ENCODE peak calls at places on chromosomes 4 and X, in nine cellular contexts. One of them, this sample, is unnamed.

GRCh38 chrX:125953769-125954168 is 212.3 kb downstream of the DCAF12L2 start:
- DNase-seq in HCT116: no peak
- DNase-seq in pancreas: no peak
- DNase-seq in kidney epithelial cell: no peak
- DNase-seq in fibroblast of mammary gland: no peak
- DNase-seq in lung: no peak
- DNase-seq in brain microvascular endothelial cell: no peak
- DNase-seq in A549: no peak
- DNase-seq in astrocyte of the spinal cord: no peak
- DNase-seq in this sample: no peak

GRCh38 chrX:47543496-47543895 is 17.5 kb upstream of the ARAF start:
- DNase-seq in HCT116: no peak
- DNase-seq in pancreas: no peak
- DNase-seq in kidney epithelial cell: no peak
- DNase-seq in fibroblast of mammary gland: no peak
- DNase-seq in lung: no peak
- DNase-seq in brain microvascular endothelial cell: no peak
- DNase-seq in A549: no peak
- DNase-seq in astrocyte of the spinal cord: no peak
- DNase-seq in this sample: no peak

GRCh38 chrX:28133763-28134162 is 152.5 kb upstream of the DCAF8L1 start:
- DNase-seq in HCT116: no peak
- DNase-seq in pancreas: no peak
- DNase-seq in kidney epithelial cell: no peak
- DNase-seq in fibroblast of mammary gland: no peak
- DNase-seq in lung: no peak
- DNase-seq in brain microvascular endothelial cell: no peak
- DNase-seq in A549: no peak
- DNase-seq in astrocyte of the spinal cord: no peak
- DNase-seq in this sample: no peak

GRCh38 chr4:178275671-178276360 is 833.6 kb upstream of the AGA start:
- DNase-seq in HCT116: no peak
- DNase-seq in pancreas: no peak
- DNase-seq in kidney epithelial cell: no peak
- DNase-seq in fibroblast of mammary gland: no peak
- DNase-seq in lung: no peak
- DNase-seq in brain microvascular endothelial cell: no peak
- DNase-seq in A549: no peak
- DNase-seq in astrocyte of the spinal cord: no peak
- DNase-seq in this sample: no peak

GRCh38 chr4:92387459-92388069 is 83.8 kb downstream of the GRID2 start:
- DNase-seq in HCT116: peak
- DNase-seq in pancreas: peak
- DNase-seq in kidney epithelial cell: peak
- DNase-seq in fibroblast of mammary gland: peak
- DNase-seq in lung: no peak
- DNase-seq in brain microvascular endothelial cell: peak
- DNase-seq in A549: peak
- DNase-seq in astrocyte of the spinal cord: peak
- DNase-seq in this sample: peak

GRCh38 chr4:121696641-121697461 is at the start of gene ANXA5:
- DNase-seq in HCT116: peak
- DNase-seq in pancreas: peak
- DNase-seq in kidney epithelial cell: peak
- DNase-seq in fibroblast of mammary gland: peak
- DNase-seq in lung: peak
- DNase-seq in brain microvascular endothelial cell: peak
- DNase-seq in A549: peak
- DNase-seq in astrocyte of the spinal cord: peak
- DNase-seq in this sample: peak

GRCh38 chrX:48461830-48462229 is 8.2 kb downstream of the SLC38A5 start:
- DNase-seq in HCT116: no peak
- DNase-seq in pancreas: no peak
- DNase-seq in kidney epithelial cell: no peak
- DNase-seq in fibroblast of mammary gland: peak
- DNase-seq in lung: no peak
- DNase-seq in brain microvascular endothelial cell: no peak
- DNase-seq in A549: no peak
- DNase-seq in astrocyte of the spinal cord: no peak
- DNase-seq in this sample: no peak

GRCh38 chr4:70651864-70652506 is 14.3 kb downstream of the JCHAIN start:
- DNase-seq in HCT116: peak
- DNase-seq in pancreas: no peak
- DNase-seq in kidney epithelial cell: no peak
- DNase-seq in fibroblast of mammary gland: peak
- DNase-seq in lung: no peak
- DNase-seq in brain microvascular endothelial cell: no peak
- DNase-seq in A549: peak
- DNase-seq in astrocyte of the spinal cord: peak
- DNase-seq in this sample: no peak

GRCh38 chrX:111914398-111915092 is 38.6 kb downstream of the TRPC5OS start:
- DNase-seq in HCT116: no peak
- DNase-seq in pancreas: no peak
- DNase-seq in kidney epithelial cell: no peak
- DNase-seq in fibroblast of mammary gland: peak
- DNase-seq in lung: no peak
- DNase-seq in brain microvascular endothelial cell: no peak
- DNase-seq in A549: no peak
- DNase-seq in astrocyte of the spinal cord: no peak
- DNase-seq in this sample: no peak

GRCh38 chr4:142824368-142824767 is 21.7 kb downstream of the INPP4B start:
- DNase-seq in HCT116: no peak
- DNase-seq in pancreas: no peak
- DNase-seq in kidney epithelial cell: no peak
- DNase-seq in fibroblast of mammary gland: peak
- DNase-seq in lung: no peak
- DNase-seq in brain microvascular endothelial cell: peak
- DNase-seq in A549: no peak
- DNase-seq in astrocyte of the spinal cord: peak
- DNase-seq in this sample: no peak

GRCh38 chrX:147699061-147699460 is 212.7 kb upstream of the FMR1 start:
- DNase-seq in HCT116: no peak
- DNase-seq in pancreas: no peak
- DNase-seq in kidney epithelial cell: no peak
- DNase-seq in fibroblast of mammary gland: no peak
- DNase-seq in lung: no peak
- DNase-seq in brain microvascular endothelial cell: no peak
- DNase-seq in A549: no peak
- DNase-seq in astrocyte of the spinal cord: no peak
- DNase-seq in this sample: no peak

GRCh38 chr4:123976875-123977274 is 580.3 kb downstream of the SPRY1 start:
- DNase-seq in HCT116: no peak
- DNase-seq in pancreas: no peak
- DNase-seq in kidney epithelial cell: no peak
- DNase-seq in fibroblast of mammary gland: no peak
- DNase-seq in lung: no peak
- DNase-seq in brain microvascular endothelial cell: no peak
- DNase-seq in A549: no peak
- DNase-seq in astrocyte of the spinal cord: no peak
- DNase-seq in this sample: no peak

GRCh38 chr4:54941994-54942552 is 183.3 kb downstream of the KDR start:
- DNase-seq in HCT116: no peak
- DNase-seq in pancreas: no peak
- DNase-seq in kidney epithelial cell: no peak
- DNase-seq in fibroblast of mammary gland: no peak
- DNase-seq in lung: no peak
- DNase-seq in brain microvascular endothelial cell: no peak
- DNase-seq in A549: no peak
- DNase-seq in astrocyte of the spinal cord: no peak
- DNase-seq in this sample: no peak

GRCh38 chr4:189823611-189824010 is 117.1 kb upstream of the FRG1 start:
- DNase-seq in HCT116: no peak
- DNase-seq in pancreas: no peak
- DNase-seq in kidney epithelial cell: no peak
- DNase-seq in fibroblast of mammary gland: no peak
- DNase-seq in lung: no peak
- DNase-seq in brain microvascular endothelial cell: no peak
- DNase-seq in A549: no peak
- DNase-seq in astrocyte of the spinal cord: no peak
- DNase-seq in this sample: no peak

GRCh38 chrX:69109706-69110635 is 55.3 kb downstream of the PJA1 start:
- DNase-seq in HCT116: peak
- DNase-seq in pancreas: no peak
- DNase-seq in kidney epithelial cell: no peak
- DNase-seq in fibroblast of mammary gland: peak
- DNase-seq in lung: no peak
- DNase-seq in brain microvascular endothelial cell: peak
- DNase-seq in A549: peak
- DNase-seq in astrocyte of the spinal cord: peak
- DNase-seq in this sample: no peak

GRCh38 chrX:140933874-140934655 is 68.3 kb upstream of the SPANXB1 start:
- DNase-seq in HCT116: no peak
- DNase-seq in pancreas: no peak
- DNase-seq in kidney epithelial cell: no peak
- DNase-seq in fibroblast of mammary gland: no peak
- DNase-seq in lung: no peak
- DNase-seq in brain microvascular endothelial cell: no peak
- DNase-seq in A549: no peak
- DNase-seq in astrocyte of the spinal cord: no peak
- DNase-seq in this sample: no peak

GRCh38 chrX:148871422-148872152 is 371.2 kb downstream of the AFF2 start:
- DNase-seq in HCT116: no peak
- DNase-seq in pancreas: no peak
- DNase-seq in kidney epithelial cell: peak
- DNase-seq in fibroblast of mammary gland: peak
- DNase-seq in lung: no peak
- DNase-seq in brain microvascular endothelial cell: peak
- DNase-seq in A549: no peak
- DNase-seq in astrocyte of the spinal cord: peak
- DNase-seq in this sample: no peak

GRCh38 chr4:6972375-6972650 is 62.7 kb downstream of the TBC1D14 start:
- DNase-seq in HCT116: no peak
- DNase-seq in pancreas: no peak
- DNase-seq in kidney epithelial cell: no peak
- DNase-seq in fibroblast of mammary gland: no peak
- DNase-seq in lung: no peak
- DNase-seq in brain microvascular endothelial cell: no peak
- DNase-seq in A549: no peak
- DNase-seq in astrocyte of the spinal cord: no peak
- DNase-seq in this sample: no peak

GRCh38 chr4:98517444-98518021 is 140.9 kb downstream of the TSPAN5 start:
- DNase-seq in HCT116: no peak
- DNase-seq in pancreas: no peak
- DNase-seq in kidney epithelial cell: no peak
- DNase-seq in fibroblast of mammary gland: peak
- DNase-seq in lung: no peak
- DNase-seq in brain microvascular endothelial cell: peak
- DNase-seq in A549: no peak
- DNase-seq in astrocyte of the spinal cord: no peak
- DNase-seq in this sample: no peak

GRCh38 chrX:50470103-50471031 is at the start of gene DGKK:
- DNase-seq in HCT116: no peak
- DNase-seq in pancreas: no peak
- DNase-seq in kidney epithelial cell: no peak
- DNase-seq in fibroblast of mammary gland: no peak
- DNase-seq in lung: no peak
- DNase-seq in brain microvascular endothelial cell: no peak
- DNase-seq in A549: no peak
- DNase-seq in astrocyte of the spinal cord: no peak
- DNase-seq in this sample: peak

GRCh38 chrX:50471390-50471789 is 765 bp upstream of the DGKK start:
- DNase-seq in HCT116: no peak
- DNase-seq in pancreas: no peak
- DNase-seq in kidney epithelial cell: no peak
- DNase-seq in fibroblast of mammary gland: no peak
- DNase-seq in lung: no peak
- DNase-seq in brain microvascular endothelial cell: no peak
- DNase-seq in A549: no peak
- DNase-seq in astrocyte of the spinal cord: no peak
- DNase-seq in this sample: no peak

DNA sequence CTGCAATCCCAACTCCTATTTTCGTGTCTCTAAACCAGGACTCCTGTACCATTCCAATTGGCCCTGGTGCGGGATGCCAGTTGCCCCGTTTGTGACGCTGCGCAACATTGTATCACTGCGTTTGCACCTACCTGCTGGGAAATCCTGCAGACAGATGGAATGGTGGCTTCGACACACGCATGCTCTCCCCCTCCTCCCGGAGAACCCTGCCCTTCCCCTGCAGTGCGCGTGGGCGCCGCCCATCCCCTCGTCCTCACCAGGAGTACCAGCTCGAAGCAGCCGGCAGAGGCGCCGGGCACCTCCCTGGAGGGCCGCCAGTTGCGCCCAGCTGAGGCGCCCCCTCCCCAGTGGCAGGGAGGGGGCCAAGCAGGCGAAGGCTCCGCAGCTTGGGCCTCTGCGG is 1.4 kb downstream of the DGKK start:
- DNase-seq in HCT116: no peak
- DNase-seq in pancreas: no peak
- DNase-seq in kidney epithelial cell: no peak
- DNase-seq in fibroblast of mammary gland: no peak
- DNase-seq in lung: no peak
- DNase-seq in brain microvascular endothelial cell: no peak
- DNase-seq in A549: no peak
- DNase-seq in astrocyte of the spinal cord: no peak
- DNase-seq in this sample: no peak
- TF ChIP-seq CTCF in HCT116: no peak
- TF ChIP-seq CTCF in pancreas: no peak
- TF ChIP-seq CTCF in kidney epithelial cell: no peak
- TF ChIP-seq CTCF in fibroblast of mammary gland: no peak
- TF ChIP-seq CTCF in lung: no peak
- TF ChIP-seq CTCF in brain microvascular endothelial cell: no peak
- TF ChIP-seq CTCF in A549: no peak
- TF ChIP-seq CTCF in astrocyte of the spinal cord: no peak
- TF ChIP-seq CTCF in this sample: no peak

GRCh38 chr4:99617374-99617773 is 40.3 kb downstream of the C4orf54 start:
- DNase-seq in HCT116: no peak
- DNase-seq in pancreas: no peak
- DNase-seq in kidney epithelial cell: no peak
- DNase-seq in fibroblast of mammary gland: peak
- DNase-seq in lung: no peak
- DNase-seq in brain microvascular endothelial cell: no peak
- DNase-seq in A549: no peak
- DNase-seq in astrocyte of the spinal cord: no peak
- DNase-seq in this sample: no peak
- TF ChIP-seq CTCF in HCT116: no peak
- TF ChIP-seq CTCF in pancreas: peak
- TF ChIP-seq CTCF in kidney epithelial cell: no peak
- TF ChIP-seq CTCF in fibroblast of mammary gland: no peak
- TF ChIP-seq CTCF in lung: no peak
- TF ChIP-seq CTCF in brain microvascular endothelial cell: no peak
- TF ChIP-seq CTCF in A549: no peak
- TF ChIP-seq CTCF in astrocyte of the spinal cord: no peak
- TF ChIP-seq CTCF in this sample: no peak

GRCh38 chr4:148029781-148030180 is 297.9 kb downstream of the ARHGAP10 start:
- DNase-seq in HCT116: no peak
- DNase-seq in pancreas: no peak
- DNase-seq in kidney epithelial cell: no peak
- DNase-seq in fibroblast of mammary gland: no peak
- DNase-seq in lung: no peak
- DNase-seq in brain microvascular endothelial cell: no peak
- DNase-seq in A549: no peak
- DNase-seq in astrocyte of the spinal cord: no peak
- DNase-seq in this sample: no peak
- TF ChIP-seq CTCF in HCT116: no peak
- TF ChIP-seq CTCF in pancreas: no peak
- TF ChIP-seq CTCF in kidney epithelial cell: no peak
- TF ChIP-seq CTCF in fibroblast of mammary gland: no peak
- TF ChIP-seq CTCF in lung: no peak
- TF ChIP-seq CTCF in brain microvascular endothelial cell: no peak
- TF ChIP-seq CTCF in A549: no peak
- TF ChIP-seq CTCF in astrocyte of the spinal cord: no peak
- TF ChIP-seq CTCF in this sample: no peak

GRCh38 chrX:121323337-121323736 is 275.9 kb downstream of the GLUD2 start:
- DNase-seq in HCT116: no peak
- DNase-seq in pancreas: no peak
- DNase-seq in kidney epithelial cell: no peak
- DNase-seq in fibroblast of mammary gland: no peak
- DNase-seq in lung: no peak
- DNase-seq in brain microvascular endothelial cell: no peak
- DNase-seq in A549: no peak
- DNase-seq in astrocyte of the spinal cord: no peak
- DNase-seq in this sample: no peak

GRCh38 chrX:121322159-121322558 is 274.7 kb downstream of the GLUD2 start:
- DNase-seq in HCT116: no peak
- DNase-seq in pancreas: no peak
- DNase-seq in kidney epithelial cell: no peak
- DNase-seq in fibroblast of mammary gland: peak
- DNase-seq in lung: no peak
- DNase-seq in brain microvascular endothelial cell: peak
- DNase-seq in A549: no peak
- DNase-seq in astrocyte of the spinal cord: no peak
- DNase-seq in this sample: no peak
- TF ChIP-seq CTCF in HCT116: peak
- TF ChIP-seq CTCF in pancreas: no peak
- TF ChIP-seq CTCF in kidney epithelial cell: peak
- TF ChIP-seq CTCF in fibroblast of mammary gland: peak
- TF ChIP-seq CTCF in lung: no peak
- TF ChIP-seq CTCF in brain microvascular endothelial cell: peak
- TF ChIP-seq CTCF in A549: no peak
- TF ChIP-seq CTCF in astrocyte of the spinal cord: no peak
- TF ChIP-seq CTCF in this sample: no peak